ENCODE peak calls at places on chromosomes 1 and 21, in seven cellular contexts. Y, Q, A, Z, M, P and T are unnamed samples.

GRCh38 chr1:3956527-3957170 is 56.6 kb upstream of the C1orf174 start:
- DNase-seq in Z (no peak), P (no peak), Y (no peak), A (peak; percentile 14), Q (no peak), M (no peak), T (peak; percentile 23)

GRCh38 chr21:39196838-39197237 is 13.6 kb upstream of the PSMG1 start:
- DNase-seq in A (no peak), Z (no peak), P (no peak), Y (no peak), M (no peak), Q (no peak), T (no peak)

GRCh38 chr1:169795687-169796086 is 980 bp upstream of the METTL18 start:
- DNase-seq in M (peak; percentile 22), Y (peak; percentile 30), Q (no peak), Z (no peak), A (peak; percentile 32), P (no peak), T (no peak)

GRCh38 chr1:54582566-54583306 is 34.7 kb downstream of the ACOT11 start:
- DNase-seq in Q (no peak), A (no peak), M (no peak), P (no peak), Z (peak; percentile 80), Y (no peak), T (no peak)

GRCh38 chr1:212700892-212701819 is 1.5 kb upstream of the BATF3 start:
- DNase-seq in A (peak; percentile 33), Y (peak; percentile 41), Q (no peak), M (peak; percentile 63), P (peak; percentile 63), Z (no peak), T (no peak)

GRCh38 chr1:227788279-227789041 is 27.0 kb upstream of the PRSS38 start:
- DNase-seq in Q (peak; percentile 61), Y (peak; percentile 68), A (peak; percentile 80), P (no peak), Z (peak; percentile 81), M (no peak), T (peak; percentile 23)

GRCh38 chr1:157404063-157404501 is 148.2 kb downstream of the FCRL5 start:
- DNase-seq in P (no peak), Y (no peak), A (no peak), Q (no peak), M (no peak), Z (no peak), T (no peak)

GRCh38 chr1:106699436-106699835 is 357.0 kb upstream of the PRMT6 start:
- DNase-seq in A (no peak), P (no peak), Q (no peak), M (no peak), Y (no peak), Z (no peak), T (no peak)

GRCh38 chr1:116908821-116909510 is 750 bp upstream of the PTGFRN start:
- DNase-seq in Q (no peak), Z (no peak), Y (no peak), M (no peak), P (no peak), A (no peak), T (no peak)

GRCh38 chr1:45272943-45273342 is 53.8 kb upstream of the HPDL start:
- DNase-seq in A (no peak), P (peak; percentile 96), Q (no peak), Y (no peak), Z (no peak), M (no peak), T (no peak)

GRCh38 chr1:238143038-238143437 is 252.3 kb upstream of the ZP4 start:
- DNase-seq in Y (no peak), A (no peak), M (no peak), Z (no peak), P (no peak), Q (no peak), T (no peak)

GRCh38 chr1:173555651-173556305 is 47.1 kb downstream of the SLC9C2 start:
- DNase-seq in P (no peak), Y (no peak), Q (no peak), M (no peak), Z (no peak), A (no peak), T (no peak)

GRCh38 chr1:241834733-241835377 is 13.1 kb upstream of the EXO1 start:
- DNase-seq in Z (peak; percentile 18), Q (no peak), P (peak; percentile 31), Y (no peak), M (no peak), A (peak; percentile 62), T (peak; percentile 71)

GRCh38 chr1:183636783-183637182 is 1.2 kb upstream of the ARPC5 start:
- DNase-seq in M (no peak), Q (no peak), Y (no peak), Z (no peak), P (no peak), A (no peak), T (no peak)

GRCh38 chr1:53107570-53108322 is 34.7 kb downstream of the SLC1A7 start:
- DNase-seq in M (no peak), Y (no peak), Z (peak; percentile 42), A (peak; percentile 62), Q (no peak), P (peak; percentile 90), T (peak; percentile 89)

GRCh38 chr1:12620142-12620865 is 2.3 kb upstream of the DHRS3 start:
- DNase-seq in Q (peak; percentile 23), M (peak; percentile 57), A (no peak), Y (peak; percentile 59), P (no peak), Z (no peak), T (peak; percentile 51)

GRCh38 chr1:243396876-243397275 is 141.0 kb downstream of the SDCCAG8 start:
- DNase-seq in A (no peak), P (no peak), Z (no peak), M (no peak), Y (no peak), Q (no peak), T (no peak)

GRCh38 chr1:221841291-221841982 is 99.5 kb upstream of the DUSP10 start:
- DNase-seq in P (no peak), A (no peak), Q (no peak), Y (no peak), M (no peak), Z (no peak), T (no peak)

GRCh38 chr1:247274857-247275256 is 19.0 kb downstream of the VN1R5 start:
- DNase-seq in Z (no peak), M (no peak), Q (no peak), Y (no peak), P (no peak), A (no peak), T (no peak)

GRCh38 chr1:29398431-29398830 is 162.1 kb downstream of the PTPRU start:
- DNase-seq in A (peak; percentile 58), Z (no peak), Y (no peak), P (no peak), Q (no peak), M (no peak), T (peak; percentile 47)

GRCh38 chr1:8055973-8056372 is 29.9 kb upstream of the ERRFI1 start:
- DNase-seq in M (no peak), A (peak; percentile 55), Q (no peak), P (peak; percentile 76), Z (no peak), Y (no peak), T (no peak)

GRCh38 chr1:200980873-200981272 is 42.6 kb downstream of the KIF21B start:
- DNase-seq in P (no peak), A (no peak), Q (no peak), M (no peak), Y (no peak), Z (no peak), T (no peak)

GRCh38 chr1:186008920-186009737 is 274.9 kb downstream of the HMCN1 start:
- DNase-seq in Z (no peak), P (peak; percentile 41), A (no peak), M (no peak), Y (no peak), Q (no peak), T (no peak)

GRCh38 chr1:13864760-13865159 is 164.8 kb downstream of the PRDM2 start:
- DNase-seq in P (no peak), Z (no peak), M (no peak), A (no peak), Y (no peak), Q (no peak), T (no peak)

GRCh38 chr1:93471911-93472310 is 24.0 kb downstream of the FNBP1L start:
- DNase-seq in Q (no peak), Y (no peak), M (no peak), A (peak; percentile 48), Z (no peak), P (peak; percentile 82), T (no peak)

GRCh38 chr1:28039341-28039740 is 49.1 kb downstream of the EYA3 start:
- DNase-seq in M (no peak), Z (no peak), P (no peak), Q (no peak), A (no peak), Y (no peak), T (no peak)

GRCh38 chr21:20971296-20971921 is 26.8 kb upstream of the NCAM2 start:
- DNase-seq in M (peak; percentile 69), Z (no peak), P (peak; percentile 57), A (peak; percentile 21), Y (peak; percentile 54), Q (peak; percentile 11), T (peak; percentile 79)

GRCh38 chr1:222786107-222786506 is 28.7 kb upstream of the DISP1 start:
- DNase-seq in M (no peak), P (no peak), A (peak; percentile 46), Q (no peak), Y (no peak), Z (no peak), T (no peak)

GRCh38 chr1:59290173-59290954 is 6.5 kb upstream of the FGGY start:
- DNase-seq in Q (no peak), M (peak; percentile 44), Z (no peak), A (peak; percentile 57), Y (peak; percentile 35), P (peak; percentile 35), T (peak; percentile 85)

GRCh38 chr1:26218906-26219494 is 15.0 kb upstream of the CEP85 start:
- DNase-seq in A (peak; percentile 21), Z (no peak), P (no peak), Q (no peak), M (no peak), Y (no peak), T (peak; percentile 44)